ENCODE peak calls at places on chromosomes 3 and 15, in nine cellular contexts. Y is K562; W is CD4-positive, CD25-positive, alpha-beta regulatory T cell; M is upper lobe of right lung; K is RWPE2; O is heart left ventricle; D is left lung; Q is HL-60; Z is cardiac muscle cell. J is an unnamed sample. For H3K27me3, the result is how much of the 10 kb centered on the place peaks cover.

GRCh38 chr3:189841474-189842205 is 210.5 kb downstream of the TP63 start:
- DNase-seq in Y (no peak), W (no peak), M (no peak), K (no peak), O (no peak), D (no peak), Q (no peak), Z (no peak), J (no peak)

GRCh38 chr3:71395470-71395869 is 188.1 kb downstream of the FOXP1 start:
- DNase-seq in Y (no peak), W (no peak), M (no peak), K (no peak), O (no peak), D (no peak), Q (no peak), Z (no peak), J (no peak)

GRCh38 chr3:98587654-98588532 is 5.5 kb downstream of the CPOX start:
- DNase-seq in Y (no peak), W (no peak), M (no peak), K (no peak), O (no peak), D (no peak), Q (no peak), Z (no peak), J (no peak)

GRCh38 chr3:139520028-139520737 is 19.4 kb downstream of the RBP1 start:
- DNase-seq in Y (peak), W (no peak), M (no peak), K (no peak), O (no peak), D (no peak), Q (peak), Z (no peak), J (peak)

GRCh38 chr3:171470714-171471227 is 10.6 kb upstream of the TNIK start:
- DNase-seq in Y (peak), W (no peak), M (no peak), K (no peak), O (no peak), D (no peak), Q (no peak), Z (no peak), J (no peak)

GRCh38 chr15:76954744-76955143 is 23.2 kb downstream of the RCN2 start:
- DNase-seq in Y (no peak), W (no peak), M (no peak), K (no peak), O (no peak), D (no peak), Q (no peak), Z (no peak), J (no peak)

GRCh38 chr15:60591491-60592385 is 112.8 kb upstream of the ICE2 start:
- DNase-seq in Y (no peak), W (peak), M (peak), K (peak), O (peak), D (peak), Q (no peak), Z (peak), J (peak)

GRCh38 chr15:80506494-80506893 is 102.3 kb downstream of the ARNT2 start:
- DNase-seq in Y (no peak), W (no peak), M (no peak), K (no peak), O (no peak), D (no peak), Q (no peak), Z (no peak), J (no peak)

GRCh38 chr3:142726017-142726416 is 2.2 kb downstream of the TRPC1 start:
- DNase-seq in Y (no peak), W (no peak), M (no peak), K (no peak), O (no peak), D (no peak), Q (no peak), Z (no peak), J (no peak)

GRCh38 chr15:90716317-90716975 is 700 bp upstream of the BLM start:
- DNase-seq in Y (peak), W (no peak), M (no peak), K (no peak), O (no peak), D (no peak), Q (peak), Z (no peak), J (peak)

GRCh38 chr3:66938338-66938963 is 59.7 kb upstream of the KBTBD8 start:
- DNase-seq in Y (peak), W (no peak), M (no peak), K (no peak), O (no peak), D (no peak), Q (peak), Z (peak), J (peak)

GRCh38 chr3:193791041-193792032 is 198.3 kb downstream of the OPA1 start:
- DNase-seq in Y (no peak), W (no peak), M (peak), K (no peak), O (no peak), D (peak), Q (no peak), Z (peak), J (no peak)

GRCh38 chr3:131549340-131549739 is 46.6 kb upstream of the MRPL3 start:
- DNase-seq in Y (peak), W (no peak), M (no peak), K (no peak), O (no peak), D (no peak), Q (no peak), Z (no peak), J (no peak)

GRCh38 chr3:11390411-11391171 is 118.4 kb downstream of the ATG7 start:
- DNase-seq in Y (no peak), W (no peak), M (no peak), K (no peak), O (no peak), D (no peak), Q (no peak), Z (peak), J (no peak)

GRCh38 chr3:10941972-10942371 is 50.6 kb upstream of the SLC6A1 start:
- DNase-seq in Y (peak), W (no peak), M (peak), K (no peak), O (no peak), D (no peak), Q (no peak), Z (no peak), J (no peak)

GRCh38 chr15:77355321-77355720 is 64.6 kb downstream of the PEAK1 start:
- DNase-seq in Y (no peak), W (no peak), M (no peak), K (no peak), O (no peak), D (no peak), Q (no peak), Z (no peak), J (no peak)

GRCh38 chr3:183015185-183015584 is 34.8 kb upstream of the DCUN1D1 start:
- DNase-seq in Y (no peak), W (no peak), M (no peak), K (no peak), O (no peak), D (no peak), Q (no peak), Z (no peak), J (no peak)

GRCh38 chr3:110528305-110529121 is 543.1 kb upstream of the NECTIN3 start:
- DNase-seq in Y (peak), W (no peak), M (no peak), K (no peak), O (no peak), D (no peak), Q (no peak), Z (no peak), J (no peak)

GRCh38 chr15:28875461-28875965 is 10.3 kb upstream of the APBA2 start:
- DNase-seq in Y (no peak), W (no peak), M (no peak), K (peak), O (no peak), D (no peak), Q (no peak), Z (no peak), J (no peak)

GRCh38 chr3:174538116-174538515 is 321.0 kb upstream of the NAALADL2 start:
- DNase-seq in Y (no peak), W (no peak), M (no peak), K (no peak), O (no peak), D (no peak), Q (no peak), Z (no peak), J (no peak)

GRCh38 chr3:183634707-183635106 is 716 bp upstream of the KLHL24 start:
- DNase-seq in Y (no peak), W (no peak), M (no peak), K (no peak), O (no peak), D (no peak), Q (no peak), Z (no peak), J (no peak)

GRCh38 chr15:76075060-76075459 is 15.3 kb downstream of the TMEM266 start:
- DNase-seq in Y (no peak), W (no peak), M (no peak), K (no peak), O (no peak), D (no peak), Q (no peak), Z (no peak), J (no peak)

GRCh38 chr3:187291512-187292132 is at the start of gene MASP1:
- DNase-seq in Y (no peak), W (no peak), M (no peak), K (no peak), O (peak), D (no peak), Q (no peak), Z (peak), J (peak)

GRCh38 chr3:81734742-81735141 is 26.7 kb downstream of the GBE1 start:
- DNase-seq in Y (no peak), W (no peak), M (no peak), K (no peak), O (no peak), D (no peak), Q (no peak), Z (no peak), J (no peak)

GRCh38 chr3:155870945-155871745 is 695 bp downstream of the GMPS start:
- DNase-seq in Y (peak), W (peak), M (peak), K (peak), O (peak), D (peak), Q (no peak), Z (peak), J (peak)

DNA sequence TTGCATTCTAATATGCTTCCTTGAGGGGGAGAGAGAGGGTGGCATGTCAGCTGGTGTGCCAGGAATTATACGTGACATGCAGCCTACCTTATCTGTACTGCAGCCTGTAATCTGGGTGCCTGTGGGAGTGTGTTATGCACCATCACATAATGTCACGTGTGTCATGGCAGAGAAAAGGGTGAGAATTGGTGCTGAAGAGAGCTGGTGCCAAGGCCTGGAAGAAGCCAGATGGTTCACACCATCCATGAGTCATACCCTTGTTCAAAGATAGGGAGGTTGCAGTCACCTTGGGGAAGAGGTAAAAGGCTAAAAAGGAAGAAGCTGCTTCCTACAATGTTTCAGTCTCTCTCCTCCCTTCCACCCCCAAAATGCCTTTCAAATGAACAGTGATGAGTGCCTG is 5.3 kb downstream of the BRPF1 start:
- DNase-seq in Y (no peak), W (no peak), M (no peak), K (no peak), O (no peak), D (no peak), Q (no peak), Z (no peak), J (peak)
- H3K27me3 ChIP-seq in Y (under half), W (under half), M (under half), K (under half), O (under half), D (under half), Q (under half), Z (under half), J (under half)

GRCh38 chr3:134651347-134652041 is 672 bp upstream of the KY start:
- DNase-seq in Y (no peak), W (no peak), M (no peak), K (no peak), O (peak), D (peak), Q (no peak), Z (peak), J (no peak)

GRCh38 chr3:134652409-134652831 is 1.6 kb upstream of the KY start:
- DNase-seq in Y (no peak), W (no peak), M (no peak), K (no peak), O (no peak), D (peak), Q (no peak), Z (no peak), J (no peak)

GRCh38 chr3:134652886-134653630 is 2.2 kb upstream of the KY start:
- DNase-seq in Y (no peak), W (no peak), M (no peak), K (no peak), O (no peak), D (no peak), Q (no peak), Z (no peak), J (no peak)

GRCh38 chr3:134649106-134649705 is 1.6 kb downstream of the KY start:
- DNase-seq in Y (no peak), W (no peak), M (no peak), K (no peak), O (no peak), D (no peak), Q (no peak), Z (no peak), J (no peak)

DNA sequence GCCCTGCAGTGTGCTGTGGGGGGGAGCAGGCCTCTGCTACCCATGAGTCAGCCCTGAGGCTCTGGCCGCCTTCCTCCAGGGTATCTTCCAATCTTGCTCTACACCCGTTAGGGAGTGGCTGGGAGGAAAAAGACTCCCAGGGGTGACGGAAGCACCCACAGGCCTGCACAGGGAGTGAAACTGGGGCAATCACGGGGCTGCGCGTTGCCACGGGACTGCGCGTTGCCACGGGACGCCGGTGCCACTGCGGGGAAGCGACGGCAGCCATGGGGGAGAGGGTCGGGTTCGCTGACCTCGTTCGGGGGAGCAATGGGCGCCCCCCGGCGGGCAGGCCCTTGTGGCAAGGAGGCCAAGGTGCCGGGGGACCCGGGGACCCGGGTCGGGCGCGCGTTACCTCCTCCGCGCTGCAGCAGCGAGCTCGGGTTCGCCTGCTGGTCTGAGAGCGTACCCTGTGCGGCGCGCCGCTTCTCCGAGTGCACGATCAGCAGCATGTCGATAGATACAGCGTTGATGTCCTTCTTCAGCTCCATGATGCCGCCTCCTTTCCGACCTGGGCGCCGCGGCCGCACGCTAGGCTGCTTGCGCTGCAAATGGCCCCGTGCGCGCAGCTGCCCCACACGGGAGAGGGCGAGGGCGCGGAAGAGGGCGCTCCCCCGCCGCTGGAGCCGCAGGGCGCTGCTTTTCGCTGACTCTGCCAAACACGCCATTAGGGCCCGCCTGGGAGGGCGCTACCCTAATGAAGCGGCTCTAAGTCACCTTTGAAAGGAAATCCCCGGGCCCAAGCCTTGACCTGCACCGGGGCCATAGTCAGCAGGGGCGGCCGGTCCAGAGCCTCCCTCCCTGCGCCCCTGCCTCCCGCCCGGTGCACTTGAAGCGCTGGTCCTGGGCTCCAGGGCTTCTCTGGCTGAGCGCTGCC is at the start of gene KY:
- DNase-seq in Y (no peak), W (no peak), M (peak), K (no peak), O (peak), D (peak), Q (peak), Z (peak), J (peak)
- H3K27me3 ChIP-seq in Y (under half), W (under half), M (under half), K (under half), O (under half), D (under half), Q (under half), Z (half or more), J (under half)

GRCh38 chr15:66126057-66126855 is 127.3 kb downstream of the MEGF11 start:
- DNase-seq in Y (no peak), W (no peak), M (no peak), K (no peak), O (no peak), D (no peak), Q (no peak), Z (no peak), J (no peak)
- H3K27me3 ChIP-seq in Y (half or more), W (under half), M (under half), K (under half), O (under half), D (under half), Q (under half), Z (under half), J (under half)

GRCh38 chr3:54123538-54124196 is 1.3 kb downstream of the CACNA2D3 start:
- DNase-seq in Y (no peak), W (no peak), M (no peak), K (no peak), O (no peak), D (no peak), Q (no peak), Z (peak), J (peak)

GRCh38 chr3:54122046-54122801 is at the start of gene CACNA2D3:
- DNase-seq in Y (no peak), W (no peak), M (peak), K (no peak), O (peak), D (no peak), Q (no peak), Z (peak), J (peak)

GRCh38 chr3:54121404-54122045 is 827 bp upstream of the CACNA2D3 start:
- DNase-seq in Y (no peak), W (no peak), M (no peak), K (no peak), O (no peak), D (no peak), Q (no peak), Z (peak), J (peak)

GRCh38 chr3:54120657-54121403 is 1.5 kb upstream of the CACNA2D3 start:
- DNase-seq in Y (no peak), W (no peak), M (peak), K (no peak), O (no peak), D (no peak), Q (no peak), Z (peak), J (peak)

GRCh38 chr3:54122802-54123537 is 618 bp downstream of the CACNA2D3 start:
- DNase-seq in Y (no peak), W (no peak), M (no peak), K (no peak), O (no peak), D (no peak), Q (no peak), Z (no peak), J (peak)
- H3K27me3 ChIP-seq in Y (under half), W (under half), M (under half), K (half or more), O (under half), D (under half), Q (half or more), Z (half or more), J (under half)

GRCh38 chr15:82697735-82698407 is 11.8 kb downstream of the AP3B2 start:
- DNase-seq in Y (no peak), W (no peak), M (no peak), K (no peak), O (no peak), D (no peak), Q (no peak), Z (no peak), J (no peak)
- H3K27me3 ChIP-seq in Y (under half), W (under half), M (under half), K (under half), O (under half), D (under half), Q (under half), Z (under half), J (under half)

DNA sequence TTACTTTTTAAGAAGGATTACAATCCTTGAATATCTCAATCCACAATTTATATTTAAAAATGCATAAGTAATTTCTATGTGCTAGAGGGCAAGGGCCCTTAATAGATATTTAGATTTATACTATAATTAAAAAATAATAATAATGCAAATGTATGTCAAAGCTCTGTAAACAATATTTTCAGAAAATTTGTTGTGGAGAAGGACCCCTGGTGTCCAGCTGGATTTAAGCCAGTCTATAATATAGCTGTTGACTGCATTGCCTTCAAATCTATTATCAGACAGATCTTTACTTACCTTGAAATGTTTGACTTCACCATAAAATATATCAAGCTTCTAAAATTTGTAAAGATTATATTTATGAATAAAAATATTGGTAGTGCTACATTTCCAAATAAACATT is 65.6 kb downstream of the ZBTB20 start:
- DNase-seq in Y (no peak), W (no peak), M (no peak), K (no peak), O (no peak), D (no peak), Q (no peak), Z (no peak), J (no peak)
- H3K27me3 ChIP-seq in Y (under half), W (under half), M (under half), K (under half), O (under half), D (under half), Q (under half), Z (under half), J (under half)

DNA sequence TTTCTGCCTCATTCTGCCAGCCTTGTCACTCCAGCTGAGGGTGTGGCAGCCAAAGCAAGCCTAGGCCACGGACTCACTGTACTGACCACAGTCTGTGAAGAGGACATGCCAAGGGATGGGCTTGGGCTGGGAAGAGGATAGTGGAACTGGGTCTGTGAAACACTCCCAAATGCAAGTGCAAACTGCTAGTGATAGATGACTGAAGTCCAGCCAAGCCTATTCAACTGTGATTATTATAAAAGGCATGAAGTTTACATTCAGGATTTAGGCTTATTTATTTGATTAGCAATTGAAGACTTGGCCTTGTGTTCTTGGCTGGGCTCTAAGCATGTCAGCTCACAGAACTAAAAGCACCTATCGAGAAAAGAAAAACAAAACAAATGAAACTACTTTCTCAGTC is 84.9 kb upstream of the UBE2E1 start:
- DNase-seq in Y (no peak), W (no peak), M (no peak), K (no peak), O (no peak), D (no peak), Q (no peak), Z (no peak), J (no peak)
- H3K27me3 ChIP-seq in Y (under half), W (under half), M (under half), K (under half), O (under half), D (under half), Q (under half), Z (under half), J (under half)

J was measured in testis.